ENCODE peak calls at places on chromosomes 3 and 15, in eight cellular contexts. I is psoas muscle, K is pancreas, T is lower lobe of right lung, Q is GM23338, U is keratinocyte, W is A549, X is foreskin keratinocyte. L is an unnamed sample.

GRCh38 chr3:148861277-148861869 is 3.7 kb upstream of the CPA3 start:
- DNase-seq in I (no peak), K (no peak), T (no peak), Q (peak), U (peak), W (peak), X (peak), L (no peak)

GRCh38 chr15:65414841-65415621 is 7.7 kb downstream of the IGDCC4 start:
- DNase-seq in I (peak), K (peak), T (no peak), Q (peak), U (no peak), W (peak), X (no peak), L (no peak)

GRCh38 chr3:56424885-56425284 is 43.4 kb downstream of the ERC2 start:
- DNase-seq in I (no peak), K (no peak), T (no peak), Q (no peak), U (no peak), W (no peak), X (no peak), L (no peak)

GRCh38 chr15:89781891-89782618 is 5.9 kb downstream of the MESP2 start:
- DNase-seq in I (no peak), K (peak), T (no peak), Q (no peak), U (peak), W (no peak), X (peak), L (no peak)

GRCh38 chr3:119240101-119240581 is 537 bp downstream of the B4GALT4 start:
- DNase-seq in I (peak), K (no peak), T (no peak), Q (peak), U (no peak), W (peak), X (no peak), L (no peak)

GRCh38 chr3:115518100-115518852 is 105.0 kb upstream of the GAP43 start:
- DNase-seq in I (peak), K (no peak), T (no peak), Q (peak), U (peak), W (no peak), X (peak), L (no peak)

GRCh38 chr3:104628185-104628789 is 738.4 kb upstream of the ALCAM start:
- DNase-seq in I (no peak), K (no peak), T (no peak), Q (peak), U (peak), W (peak), X (peak), L (no peak)

GRCh38 chr3:140421884-140422283 is 256.0 kb upstream of the TRIM42 start:
- DNase-seq in I (no peak), K (no peak), T (no peak), Q (no peak), U (no peak), W (no peak), X (no peak), L (no peak)

GRCh38 chr3:45041666-45042065 is 15.6 kb downstream of the CLEC3B start:
- DNase-seq in I (no peak), K (no peak), T (no peak), Q (no peak), U (no peak), W (no peak), X (no peak), L (no peak)

GRCh38 chr15:51634591-51635198 is 12.1 kb upstream of the DMXL2 start:
- DNase-seq in I (no peak), K (no peak), T (no peak), Q (no peak), U (no peak), W (no peak), X (no peak), L (no peak)

GRCh38 chr15:31447893-31448634 is 121.4 kb downstream of the KLF13 start:
- DNase-seq in I (no peak), K (no peak), T (no peak), Q (no peak), U (no peak), W (no peak), X (no peak), L (no peak)

GRCh38 chr3:99355465-99355864 is 282.9 kb upstream of the COL8A1 start:
- DNase-seq in I (no peak), K (no peak), T (no peak), Q (no peak), U (no peak), W (no peak), X (no peak), L (no peak)

GRCh38 chr3:155323063-155323666 is 29.7 kb upstream of the STRIT1 start:
- DNase-seq in I (no peak), K (no peak), T (no peak), Q (peak), U (peak), W (peak), X (peak), L (no peak)

GRCh38 chr3:167876603-167877325 is 141.2 kb downstream of the SERPINI1 start:
- DNase-seq in I (no peak), K (no peak), T (no peak), Q (no peak), U (no peak), W (no peak), X (peak), L (no peak)

GRCh38 chr15:90053685-90054466 is 48.4 kb downstream of the IDH2 start:
- DNase-seq in I (no peak), K (no peak), T (no peak), Q (no peak), U (no peak), W (no peak), X (no peak), L (no peak)

GRCh38 chr3:78751266-78751665 is 1016.5 kb downstream of the ROBO1 start:
- DNase-seq in I (no peak), K (no peak), T (no peak), Q (no peak), U (no peak), W (no peak), X (peak), L (no peak)

GRCh38 chr15:44340410-44340809 is 51.9 kb downstream of the GOLM2 start:
- DNase-seq in I (no peak), K (no peak), T (no peak), Q (peak), U (peak), W (no peak), X (peak), L (no peak)

GRCh38 chr3:53005854-53006513 is 39.9 kb downstream of the SFMBT1 start:
- DNase-seq in I (no peak), K (no peak), T (no peak), Q (no peak), U (no peak), W (no peak), X (no peak), L (no peak)

GRCh38 chr3:64916937-64917336 is 229.1 kb upstream of the ADAMTS9 start:
- DNase-seq in I (no peak), K (no peak), T (no peak), Q (peak), U (no peak), W (no peak), X (no peak), L (no peak)

GRCh38 chr3:139811331-139811730 is 123.7 kb upstream of the CLSTN2 start:
- DNase-seq in I (no peak), K (no peak), T (no peak), Q (no peak), U (no peak), W (no peak), X (no peak), L (no peak)

GRCh38 chr3:179037361-179037760 is 34.2 kb downstream of the ZMAT3 start:
- DNase-seq in I (peak), K (no peak), T (no peak), Q (no peak), U (peak), W (no peak), X (peak), L (no peak)

GRCh38 chr3:107959767-107960166 is 131.1 kb downstream of the CD47 start:
- DNase-seq in I (no peak), K (no peak), T (no peak), Q (no peak), U (no peak), W (no peak), X (no peak), L (no peak)

GRCh38 chr3:55607844-55608243 is 120.7 kb upstream of the WNT5A start:
- DNase-seq in I (no peak), K (no peak), T (no peak), Q (no peak), U (no peak), W (no peak), X (no peak), L (no peak)

GRCh38 chr3:129624347-129625070 is 18.0 kb upstream of the PLXND1 start:
- DNase-seq in I (peak), K (no peak), T (peak), Q (no peak), U (no peak), W (no peak), X (no peak), L (no peak)

GRCh38 chr3:193982258-193982659 is 153.7 kb upstream of the HES1 start:
- DNase-seq in I (peak), K (peak), T (peak), Q (no peak), U (peak), W (no peak), X (peak), L (no peak)

GRCh38 chr3:15982243-15982642 is 184.5 kb upstream of the ANKRD28 start:
- DNase-seq in I (no peak), K (no peak), T (no peak), Q (no peak), U (no peak), W (no peak), X (no peak), L (no peak)
- H3K27ac ChIP-seq in I (peak), K (no peak), T (no peak), Q (no peak), U (peak), W (no peak), X (peak), L (peak)

DNA sequence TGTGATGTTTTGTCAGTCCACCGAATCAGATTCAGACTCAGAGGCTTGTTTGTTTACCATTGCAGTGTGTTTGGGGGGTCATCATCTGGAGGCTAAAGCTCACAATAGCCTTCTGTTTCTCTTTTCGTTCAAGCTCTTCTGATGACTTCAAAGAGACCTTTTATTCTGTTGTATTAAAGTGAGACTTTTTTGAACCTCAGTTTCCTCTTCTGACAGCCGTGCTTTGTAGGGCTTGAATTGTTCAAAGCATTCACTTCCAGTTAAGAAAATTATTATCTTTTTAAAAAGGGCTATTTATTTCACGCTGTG is 1.3 kb downstream of the PXK start:
- DNase-seq in I (no peak), K (no peak), T (no peak), Q (no peak), U (no peak), W (no peak), X (no peak), L (peak)
- H3K27ac ChIP-seq in I (peak), K (no peak), T (peak), Q (no peak), U (peak), W (no peak), X (no peak), L (peak)

GRCh38 chr3:152910211-152910610 is 75.3 kb downstream of the P2RY1 start:
- DNase-seq in I (no peak), K (no peak), T (no peak), Q (peak), U (no peak), W (no peak), X (no peak), L (no peak)
- H3K27ac ChIP-seq in I (no peak), K (no peak), T (no peak), Q (no peak), U (no peak), W (peak), X (no peak), L (no peak)

GRCh38 chr3:150235799-150236198 is 172.3 kb upstream of the TSC22D2 start:
- DNase-seq in I (no peak), K (no peak), T (no peak), Q (no peak), U (no peak), W (no peak), X (no peak), L (no peak)
- H3K27ac ChIP-seq in I (no peak), K (no peak), T (no peak), Q (no peak), U (no peak), W (no peak), X (no peak), L (no peak)

DNA sequence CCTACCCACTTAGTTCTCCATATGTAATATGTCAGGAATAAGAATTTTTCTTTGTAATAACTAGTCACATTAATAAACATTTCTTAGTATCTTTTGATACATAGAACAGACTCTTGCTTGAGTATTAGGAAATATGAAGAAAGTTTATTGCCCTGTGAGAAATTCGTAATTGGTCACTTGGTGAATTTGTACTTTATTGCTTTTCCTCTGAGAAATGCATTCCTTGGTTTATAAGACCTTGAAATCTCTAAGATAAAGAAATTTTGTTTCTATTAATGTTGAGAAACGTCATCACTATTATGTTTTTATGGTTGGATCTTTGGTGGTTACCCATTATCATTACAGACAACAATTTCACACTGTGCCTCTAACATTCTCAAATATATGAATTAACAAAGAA is 652.0 kb upstream of the NECTIN3 start:
- DNase-seq in I (no peak), K (no peak), T (no peak), Q (no peak), U (no peak), W (no peak), X (no peak), L (no peak)
- H3K27ac ChIP-seq in I (no peak), K (no peak), T (no peak), Q (no peak), U (peak), W (peak), X (no peak), L (no peak)

DNA sequence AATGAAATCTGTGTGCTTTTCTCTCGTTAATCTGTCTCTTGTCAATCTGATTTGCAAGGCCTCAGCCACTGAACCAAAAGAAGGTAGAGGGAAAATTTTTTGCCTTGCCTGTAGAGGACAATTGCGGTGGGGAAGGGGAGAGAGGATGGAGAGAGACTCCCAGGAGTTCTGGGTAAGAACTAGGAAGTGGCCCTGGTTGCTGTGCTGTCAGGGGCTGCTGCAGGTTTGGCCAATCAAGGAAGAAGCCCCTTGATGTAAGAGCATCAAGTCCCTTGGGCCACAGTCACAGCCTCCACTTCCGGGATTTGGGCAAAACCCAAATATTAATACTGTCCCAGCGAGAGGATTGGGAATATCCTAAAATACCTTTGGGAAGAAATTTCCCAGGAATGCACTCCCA is 43.3 kb downstream of the TRANK1 start:
- DNase-seq in I (no peak), K (no peak), T (no peak), Q (no peak), U (no peak), W (no peak), X (no peak), L (no peak)
- H3K27ac ChIP-seq in I (no peak), K (no peak), T (no peak), Q (no peak), U (no peak), W (no peak), X (no peak), L (no peak)

DNA sequence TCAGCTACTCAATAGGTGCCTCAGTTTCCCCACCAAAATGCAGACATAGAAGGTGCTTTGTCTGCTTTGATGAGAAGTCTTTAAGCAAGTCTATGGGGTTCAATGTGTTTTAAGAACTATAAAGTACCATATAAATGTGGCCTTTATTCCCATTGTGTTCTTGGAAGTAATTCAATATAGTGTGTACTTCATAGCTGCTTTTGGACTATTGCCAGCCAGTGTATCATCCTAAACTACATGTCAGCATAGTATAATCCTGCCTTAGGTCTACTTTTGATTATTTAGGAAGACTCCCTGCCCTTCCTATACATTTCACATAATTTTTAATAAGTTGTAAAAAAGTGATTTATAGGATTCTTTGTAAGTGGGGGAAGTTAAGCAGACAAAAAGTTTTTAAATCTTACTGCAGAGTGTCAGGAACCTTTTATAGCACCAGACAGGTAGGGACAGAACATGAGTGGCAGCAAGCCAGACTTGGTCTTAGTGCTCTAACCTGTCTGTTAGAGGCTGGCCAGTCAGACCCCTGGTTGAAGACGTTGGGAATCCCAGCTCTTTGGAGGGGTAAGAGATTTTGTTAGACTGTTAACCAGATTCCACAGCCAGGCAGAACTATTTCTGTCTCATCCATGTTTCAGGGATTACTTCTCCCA is 48.4 kb downstream of the MLH1 start:
- DNase-seq in I (no peak), K (no peak), T (no peak), Q (no peak), U (no peak), W (no peak), X (no peak), L (no peak)
- H3K27ac ChIP-seq in I (no peak), K (no peak), T (no peak), Q (no peak), U (no peak), W (no peak), X (no peak), L (no peak)

L was measured in caudate nucleus.